ENCODE peak calls at places on chromosomes 6 and 20, in four cellular contexts. Q is tibial nerve, G is prostate gland, Z is mesothelial cell of epicardium. C is an unnamed sample.

GRCh38 chr6:10429638-10430427 is 15.0 kb upstream of the TFAP2A start:
- DNase-seq in Q (no peak), G (no peak), Z (no peak), C (no peak)

GRCh38 chr6:164845773-164846172 is 463.6 kb downstream of the C6orf118 start:
- DNase-seq in Q (no peak), G (no peak), Z (no peak), C (no peak)

GRCh38 chr20:63008541-63009043 is 1.8 kb upstream of the BHLHE23 start:
- DNase-seq in Q (no peak), G (no peak), Z (no peak), C (no peak)

GRCh38 chr6:7106752-7107577 is 796 bp upstream of the RREB1 start:
- DNase-seq in Q (peak; percentile 19), G (peak; percentile 34), Z (peak; percentile 50), C (peak; percentile 37)

GRCh38 chr6:148291876-148292275 is 50.8 kb upstream of the SASH1 start:
- DNase-seq in Q (no peak), G (no peak), Z (no peak), C (peak; percentile 22)

GRCh38 chr6:170048615-170049256 is 242.1 kb downstream of the DLL1 start:
- DNase-seq in Q (no peak), G (no peak), Z (peak; percentile 24), C (no peak)

GRCh38 chr6:11912420-11912819 is 99.7 kb upstream of the HIVEP1 start:
- DNase-seq in Q (no peak), G (no peak), Z (no peak), C (no peak)

GRCh38 chr6:84018453-84019061 is 15.0 kb upstream of the MRAP2 start:
- DNase-seq in Q (no peak), G (no peak), Z (no peak), C (no peak)

GRCh38 chr6:36123270-36124139 is 6.8 kb upstream of the MAPK13 start:
- DNase-seq in Q (peak; percentile 65), G (peak; percentile 67), Z (peak; percentile 77), C (peak; percentile 69)

GRCh38 chr6:56041591-56041990 is 166.2 kb upstream of the BMP5 start:
- DNase-seq in Q (no peak), G (no peak), Z (no peak), C (no peak)

GRCh38 chr6:113710110-113710509 is 147.0 kb upstream of the MARCKS start:
- DNase-seq in Q (no peak), G (no peak), Z (no peak), C (no peak)

GRCh38 chr20:59620860-59621485 is 16.6 kb downstream of the PHACTR3 start:
- DNase-seq in Q (no peak), G (no peak), Z (no peak), C (no peak)

GRCh38 chr6:31749301-31750036 is 9.7 kb downstream of the MSH5 start:
- DNase-seq in Q (no peak), G (no peak), Z (no peak), C (no peak)

GRCh38 chr6:72363844-72364740 is 257.8 kb upstream of the KCNQ5 start:
- DNase-seq in Q (no peak), G (peak; percentile 4), Z (no peak), C (peak; percentile 93)

GRCh38 chr6:125662301-125662700 is 87.1 kb upstream of the HEY2 start:
- DNase-seq in Q (no peak), G (no peak), Z (no peak), C (no peak)

GRCh38 chr20:57301026-57301425 is 28.6 kb upstream of the SPO11 start:
- DNase-seq in Q (no peak), G (no peak), Z (no peak), C (no peak)

GRCh38 chr6:17165383-17165782 is 63.5 kb downstream of the STMND1 start:
- DNase-seq in Q (no peak), G (no peak), Z (no peak), C (peak; percentile 73)

GRCh38 chr6:90445533-90446108 is 141.3 kb downstream of the MAP3K7 start:
- DNase-seq in Q (no peak), G (no peak), Z (no peak), C (no peak)

GRCh38 chr6:36210886-36211595 is 14.5 kb downstream of the BRPF3 start:
- DNase-seq in Q (no peak), G (no peak), Z (no peak), C (no peak)

GRCh38 chr6:89323461-89324098 is 8.5 kb upstream of the GABRR2 start:
- DNase-seq in Q (no peak), G (no peak), Z (no peak), C (no peak)

GRCh38 chr6:113184736-113185135 is 672.4 kb upstream of the MARCKS start:
- DNase-seq in Q (no peak), G (no peak), Z (no peak), C (no peak)

GRCh38 chr6:13120483-13121482 is 207.6 kb downstream of the TBC1D7 start:
- DNase-seq in Q (no peak), G (no peak), Z (no peak), C (no peak)

GRCh38 chr6:11921017-11921438 is 91.1 kb upstream of the HIVEP1 start:
- DNase-seq in Q (no peak), G (no peak), Z (no peak), C (peak; percentile 94)

GRCh38 chr6:30719791-30720737 is at the start of gene TUBB:
- DNase-seq in Q (peak; percentile 92), G (peak; percentile 98), Z (peak; percentile 95), C (peak; percentile 98)
- TF ChIP-seq CTCF in Q (no peak), G (no peak), Z (no peak), C (no peak)

DNA sequence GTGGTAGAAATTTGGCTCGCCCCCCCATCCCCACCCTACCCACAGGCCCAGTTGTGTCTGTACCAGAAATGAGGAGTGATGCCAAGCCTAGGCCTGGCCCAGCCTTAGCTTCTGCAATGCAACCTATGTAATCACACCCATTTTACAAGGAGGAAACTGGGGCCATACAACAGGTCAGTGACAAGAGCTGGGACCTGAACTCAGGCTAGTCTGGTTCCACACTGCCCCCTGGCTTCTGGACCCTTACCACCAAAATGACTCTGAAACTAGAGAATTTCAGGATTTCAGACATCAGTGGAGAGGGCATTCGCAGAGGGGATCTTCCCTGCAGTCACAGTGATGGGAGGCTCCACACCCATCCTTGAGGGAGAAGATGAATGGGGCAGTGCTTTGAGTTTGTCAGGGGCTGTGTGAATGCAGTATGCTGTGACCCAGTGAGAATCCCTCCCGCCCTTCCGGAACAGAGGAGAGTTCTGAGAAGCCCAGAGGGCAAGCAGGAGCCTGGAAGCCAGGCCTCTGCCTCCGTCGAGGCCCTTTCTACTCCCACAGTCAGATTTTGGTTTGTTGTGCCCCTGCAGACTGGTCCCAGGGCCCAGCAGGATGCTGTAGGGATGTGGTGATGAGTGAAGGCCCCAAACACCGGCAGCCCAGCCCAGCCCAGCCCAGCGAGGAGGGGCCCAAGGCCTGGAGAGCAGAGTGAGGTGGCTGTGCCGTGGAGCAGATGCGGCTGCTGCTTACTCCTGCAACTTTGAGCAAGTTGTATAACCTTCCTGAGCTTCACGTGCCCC is 48.1 kb upstream of the MYL9 start:
- DNase-seq in Q (no peak), G (no peak), Z (no peak), C (no peak)
- TF ChIP-seq CTCF in Q (peak; percentile 24), G (no peak), Z (no peak), C (peak; percentile 70)

GRCh38 chr6:135087803-135088202 is 33.2 kb upstream of the HBS1L start:
- DNase-seq in Q (no peak), G (no peak), Z (no peak), C (no peak)

GRCh38 chr6:135088232-135088760 is 33.7 kb upstream of the HBS1L start:
- DNase-seq in Q (no peak), G (no peak), Z (no peak), C (no peak)

GRCh38 chr6:135089901-135090300 is 35.3 kb upstream of the HBS1L start:
- DNase-seq in Q (no peak), G (no peak), Z (no peak), C (no peak)

GRCh38 chr6:135090819-135091218 is 36.2 kb upstream of the HBS1L start:
- DNase-seq in Q (no peak), G (no peak), Z (no peak), C (no peak)

GRCh38 chr6:135088818-135089809 is 34.5 kb upstream of the HBS1L start:
- DNase-seq in Q (no peak), G (no peak), Z (no peak), C (peak; percentile 33)
- TF ChIP-seq CTCF in Q (no peak), G (no peak), Z (peak; percentile 78), C (peak; percentile 79)

GRCh38 chr20:3744037-3744436 is 11.6 kb downstream of the HSPA12B start:
- DNase-seq in Q (no peak), G (no peak), Z (no peak), C (no peak)

GRCh38 chr20:3743251-3743650 is 10.8 kb downstream of the HSPA12B start:
- DNase-seq in Q (no peak), G (no peak), Z (no peak), C (no peak)

GRCh38 chr20:3747471-3747870 is 15.0 kb downstream of the HSPA12B start:
- DNase-seq in Q (no peak), G (no peak), Z (no peak), C (no peak)

GRCh38 chr20:3745686-3746173 is 13.2 kb downstream of the HSPA12B start:
- DNase-seq in Q (no peak), G (no peak), Z (no peak), C (no peak)

DNA sequence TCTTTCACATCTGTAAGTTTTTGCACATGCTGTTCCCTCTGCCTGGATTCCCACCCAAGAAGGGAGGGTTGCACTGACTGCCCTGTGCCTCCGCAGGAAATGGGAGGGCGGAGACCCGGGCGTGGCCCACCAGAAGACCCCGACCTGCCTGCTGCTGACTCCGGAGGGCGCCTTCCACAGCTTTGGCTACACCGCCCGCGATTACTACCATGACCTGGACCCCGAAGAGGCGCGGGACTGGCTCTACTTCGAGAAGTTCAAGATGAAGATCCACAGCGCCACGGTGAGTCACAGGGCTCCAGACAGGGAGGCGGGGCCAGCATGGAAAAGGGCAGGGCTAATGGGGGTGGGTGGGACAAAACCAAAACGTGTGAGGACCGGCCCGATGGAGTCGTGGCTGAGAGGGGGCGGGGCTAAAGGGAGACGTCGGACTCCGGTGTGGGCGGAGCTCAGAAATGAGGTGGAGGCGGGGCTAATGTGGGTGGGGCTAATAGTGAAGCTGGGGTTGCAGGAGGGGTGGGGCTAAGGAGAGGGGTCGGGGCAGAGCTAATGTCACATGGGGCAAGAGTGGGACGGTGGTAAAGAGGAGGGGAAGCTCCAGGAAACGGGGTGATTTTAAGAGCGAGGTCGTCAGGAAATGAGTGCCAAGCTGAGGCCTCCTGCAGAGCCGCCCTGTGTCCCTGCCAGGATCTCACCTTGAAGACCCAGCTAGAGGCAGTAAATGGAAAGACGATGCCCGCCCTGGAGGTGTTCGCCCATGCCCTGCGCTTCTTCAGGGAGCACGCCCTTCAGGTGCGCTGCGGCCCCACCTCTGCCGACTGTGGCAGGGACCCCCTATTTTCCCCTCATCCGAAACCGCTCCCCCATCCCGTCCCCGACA is 12.6 kb downstream of the HSPA12B start:
- DNase-seq in Q (peak; percentile 43), G (no peak), Z (peak; percentile 60), C (no peak)
- TF ChIP-seq CTCF in Q (no peak), G (no peak), Z (no peak), C (no peak)

DNA sequence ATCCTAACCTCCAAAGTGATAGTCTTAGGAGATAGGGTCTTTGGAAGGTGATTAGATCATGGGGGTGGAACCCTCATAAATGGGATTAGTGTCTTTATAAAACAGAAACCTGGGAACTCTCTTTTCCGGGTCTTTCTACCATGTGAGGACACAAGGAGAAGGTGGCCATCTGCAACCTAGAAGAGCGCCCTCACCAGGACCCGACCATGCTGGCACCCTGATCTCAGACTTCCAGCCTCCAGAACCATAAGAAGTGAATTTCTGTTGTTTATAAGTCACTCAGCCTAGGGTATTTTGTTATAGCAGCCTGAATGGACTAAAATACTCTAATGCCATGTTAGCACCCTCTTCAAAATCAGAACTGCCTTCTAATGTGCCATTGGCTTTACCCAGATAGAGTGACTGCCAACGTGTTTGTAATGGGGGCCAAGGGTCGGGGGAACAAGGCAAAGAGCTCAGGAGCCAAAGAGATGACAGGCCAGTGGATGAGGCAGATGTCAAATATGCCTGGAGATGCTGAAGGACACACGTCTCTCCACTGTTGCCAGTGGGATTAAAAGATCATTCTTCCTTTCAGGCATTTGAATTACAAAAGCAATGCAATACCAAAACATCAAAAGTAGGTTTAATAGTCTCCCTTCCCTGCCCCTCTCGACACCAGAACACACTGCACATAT is 21.0 kb downstream of the TUBB2B start:
- DNase-seq in Q (no peak), G (no peak), Z (no peak), C (no peak)
- TF ChIP-seq CTCF in Q (no peak), G (no peak), Z (no peak), C (peak; percentile 62)